ENCODE peak calls at places on chromosomes 7 and 10, in six cellular contexts. K is non-pigmented ciliary epithelial cell; C is activated T-cell treated with anti-CD3 and anti-CD28 coated beads, Interleukin-2, amount 50 U/mL, for 4 hours; V is Right ventricle myocardium superior; S is endothelial cell; U is CD4-positive, alpha-beta T cell. R is an unnamed sample.

GRCh38 chr7:17147409-17147808 is 151.0 kb upstream of the AHR start:
- DNase-seq in K (no peak), C (no peak), V (no peak), S (no peak), U (no peak), R (no peak)

GRCh38 chr10:124943301-124944092 is 1.6 kb downstream of the ZRANB1 start:
- DNase-seq in K (peak; percentile 62), C (no peak), V (no peak), S (no peak), U (no peak), R (no peak)

GRCh38 chr10:72011016-72011415 is 46.8 kb downstream of the CHST3 start:
- DNase-seq in K (no peak), C (no peak), V (no peak), S (no peak), U (no peak), R (no peak)

GRCh38 chr7:126227055-126227454 is 1025.7 kb downstream of the GRM8 start:
- DNase-seq in K (no peak), C (no peak), V (no peak), S (no peak), U (no peak), R (no peak)

GRCh38 chr7:132075573-132075972 is 500.7 kb downstream of the PLXNA4 start:
- DNase-seq in K (no peak), C (no peak), V (no peak), S (peak; percentile 14), U (no peak), R (no peak)

GRCh38 chr7:117163101-117163500 is 159.8 kb downstream of the WNT2 start:
- DNase-seq in K (no peak), C (no peak), V (no peak), S (no peak), U (no peak), R (no peak)

GRCh38 chr10:110340821-110341220 is 36.1 kb upstream of the SMNDC1 start:
- DNase-seq in K (no peak), C (no peak), V (no peak), S (no peak), U (no peak), R (no peak)

GRCh38 chr7:5284304-5285281 is 1.9 kb downstream of the SLC29A4 start:
- DNase-seq in K (no peak), C (no peak), V (no peak), S (peak; percentile 55), U (no peak), R (no peak)

GRCh38 chr7:79182283-79182682 is 271.2 kb downstream of the MAGI2 start:
- DNase-seq in K (peak; percentile 84), C (no peak), V (no peak), S (no peak), U (no peak), R (no peak)

GRCh38 chr7:84216477-84216876 is 21.9 kb upstream of the SEMA3A start:
- DNase-seq in K (no peak), C (no peak), V (no peak), S (no peak), U (no peak), R (no peak)

GRCh38 chr10:21953585-21954057 is 49.9 kb downstream of the DNAJC1 start:
- DNase-seq in K (no peak), C (no peak), V (no peak), S (no peak), U (no peak), R (no peak)

GRCh38 chr10:95697429-95697828 is 3.7 kb upstream of the TCTN3 start:
- DNase-seq in K (no peak), C (no peak), V (no peak), S (no peak), U (no peak), R (no peak)

GRCh38 chr10:24465899-24466615 is 257.1 kb downstream of the KIAA1217 start:
- DNase-seq in K (peak; percentile 94), C (peak; percentile 12), V (no peak), S (no peak), U (no peak), R (no peak)

GRCh38 chr10:132536241-132536963 is 1.2 kb upstream of the INPP5A start:
- DNase-seq in K (no peak), C (no peak), V (peak; percentile 42), S (no peak), U (no peak), R (peak; percentile 61)

GRCh38 chr10:33031815-33032320 is 73.8 kb upstream of the ITGB1 start:
- DNase-seq in K (no peak), C (no peak), V (no peak), S (no peak), U (no peak), R (no peak)

GRCh38 chr10:119860866-119861601 is 11.6 kb downstream of the MCMBP start:
- DNase-seq in K (no peak), C (no peak), V (no peak), S (no peak), U (no peak), R (no peak)

GRCh38 chr7:140398821-140399220 is 491 bp upstream of the SLC37A3 start:
- DNase-seq in K (no peak), C (no peak), V (no peak), S (no peak), U (no peak), R (no peak)

GRCh38 chr7:92834661-92835139 is 1.7 kb downstream of the CDK6 start:
- DNase-seq in K (no peak), C (peak; percentile 5), V (peak; percentile 44), S (peak; percentile 43), U (no peak), R (no peak)

GRCh38 chr10:68900427-68901105 is 549 bp upstream of the DDX50 start:
- DNase-seq in K (peak; percentile 56), C (no peak), V (peak; percentile 87), S (no peak), U (no peak), R (peak; percentile 88)

GRCh38 chr10:120422459-120422858 is 34.6 kb upstream of the PLPP4 start:
- DNase-seq in K (peak; percentile 93), C (no peak), V (no peak), S (no peak), U (no peak), R (no peak)

GRCh38 chr10:49104323-49104722 is 11.0 kb downstream of the VSTM4 start:
- DNase-seq in K (no peak), C (no peak), V (no peak), S (no peak), U (no peak), R (no peak)

GRCh38 chr7:156950381-156950858 is 908 bp downstream of the NOM1 start:
- DNase-seq in K (no peak), C (no peak), V (no peak), S (no peak), U (no peak), R (no peak)

GRCh38 chr7:151451156-151451555 is 11.2 kb upstream of the CRYGN start:
- DNase-seq in K (no peak), C (no peak), V (no peak), S (no peak), U (peak; percentile 11), R (no peak)

GRCh38 chr10:24465124-24465874 is 256.4 kb downstream of the KIAA1217 start:
- DNase-seq in K (no peak), C (no peak), V (no peak), S (no peak), U (no peak), R (no peak)

GRCh38 chr7:94056796-94057207 is 52.6 kb upstream of the BET1 start:
- DNase-seq in K (peak; percentile 95), C (no peak), V (no peak), S (no peak), U (no peak), R (no peak)

GRCh38 chr7:151251328-151251925 is 2.9 kb upstream of the SMARCD3 start:
- DNase-seq in K (no peak), C (no peak), V (peak; percentile 68), S (no peak), U (no peak), R (peak; percentile 84)

GRCh38 chr10:30738416-30738815 is 108.9 kb upstream of the LYZL2 start:
- DNase-seq in K (no peak), C (no peak), V (no peak), S (no peak), U (no peak), R (no peak)

GRCh38 chr10:29723704-29724103 is 88.9 kb upstream of the SVIL start:
- DNase-seq in K (no peak), C (no peak), V (no peak), S (no peak), U (no peak), R (no peak)

GRCh38 chr7:109545686-109546085 is 976.0 kb downstream of the DNAJB9 start:
- DNase-seq in K (no peak), C (no peak), V (no peak), S (no peak), U (no peak), R (no peak)

GRCh38 chr10:10967029-10967428 is 50.6 kb upstream of the CELF2 start:
- DNase-seq in K (no peak), C (no peak), V (no peak), S (no peak), U (no peak), R (no peak)

GRCh38 chr10:71938211-71938610 is 26.0 kb upstream of the CHST3 start:
- DNase-seq in K (no peak), C (no peak), V (no peak), S (no peak), U (no peak), R (no peak)

GRCh38 chr7:124775422-124775821 is 9.8 kb upstream of the GPR37 start:
- DNase-seq in K (no peak), C (no peak), V (no peak), S (no peak), U (no peak), R (no peak)

GRCh38 chr7:137169282-137169698 is 174.2 kb downstream of the PTN start:
- DNase-seq in K (no peak), C (no peak), V (peak; percentile 53), S (peak; percentile 61), U (no peak), R (peak; percentile 45)

GRCh38 chr10:124119933-124120332 is 26.5 kb upstream of the CHST15 start:
- DNase-seq in K (no peak), C (no peak), V (peak; percentile 81), S (peak; percentile 80), U (no peak), R (peak; percentile 49)

R was measured in psoas muscle.